ENCODE peak calls at places on chromosomes 12 and 14, in five cellular contexts. One of them, this sample, is unnamed.

GRCh38 chr14:47976139-47976538 is 300.7 kb upstream of the MDGA2 start:
- DNase-seq in stomach: no peak
- DNase-seq in IMR-90: no peak
- DNase-seq in brain microvascular endothelial cell: no peak
- DNase-seq in AG10803: no peak
- DNase-seq in this sample: no peak

GRCh38 chr12:110505332-110505731 is 3.2 kb downstream of the RAD9B start:
- DNase-seq in brain microvascular endothelial cell: no peak
- DNase-seq in IMR-90: no peak
- DNase-seq in AG10803: no peak
- DNase-seq in stomach: no peak
- DNase-seq in this sample: no peak

GRCh38 chr14:23653046-23653445 is 16.9 kb downstream of the DHRS2 start:
- DNase-seq in brain microvascular endothelial cell: no peak
- DNase-seq in stomach: no peak
- DNase-seq in IMR-90: peak
- DNase-seq in AG10803: peak
- DNase-seq in this sample: no peak

GRCh38 chr12:115930336-115930735 is 347.2 kb downstream of the MED13L start:
- DNase-seq in stomach: no peak
- DNase-seq in brain microvascular endothelial cell: no peak
- DNase-seq in AG10803: no peak
- DNase-seq in IMR-90: no peak
- DNase-seq in this sample: no peak

GRCh38 chr14:20376071-20376588 is 32.7 kb downstream of the PARP2 start:
- DNase-seq in IMR-90: no peak
- DNase-seq in brain microvascular endothelial cell: no peak
- DNase-seq in stomach: peak
- DNase-seq in AG10803: no peak
- DNase-seq in this sample: no peak

GRCh38 chr14:55701638-55702037 is 121.6 kb downstream of the KTN1 start:
- DNase-seq in IMR-90: peak
- DNase-seq in AG10803: peak
- DNase-seq in stomach: no peak
- DNase-seq in brain microvascular endothelial cell: no peak
- DNase-seq in this sample: peak

GRCh38 chr12:106901276-106901675 is 54.4 kb upstream of the TMEM263 start:
- DNase-seq in IMR-90: peak
- DNase-seq in AG10803: peak
- DNase-seq in stomach: no peak
- DNase-seq in brain microvascular endothelial cell: no peak
- DNase-seq in this sample: no peak

GRCh38 chr12:6817056-6817455 is 4.6 kb upstream of the GPR162 start:
- DNase-seq in AG10803: no peak
- DNase-seq in stomach: no peak
- DNase-seq in IMR-90: no peak
- DNase-seq in brain microvascular endothelial cell: no peak
- DNase-seq in this sample: no peak

GRCh38 chr12:115943630-115944391 is 333.7 kb downstream of the MED13L start:
- DNase-seq in IMR-90: no peak
- DNase-seq in stomach: no peak
- DNase-seq in AG10803: peak
- DNase-seq in brain microvascular endothelial cell: no peak
- DNase-seq in this sample: no peak

GRCh38 chr14:95432152-95433093 is 84.0 kb downstream of the SYNE3 start:
- DNase-seq in IMR-90: peak
- DNase-seq in AG10803: peak
- DNase-seq in stomach: peak
- DNase-seq in brain microvascular endothelial cell: peak
- DNase-seq in this sample: no peak

GRCh38 chr14:100578552-100578951 is 8.7 kb downstream of the BEGAIN start:
- DNase-seq in brain microvascular endothelial cell: no peak
- DNase-seq in AG10803: peak
- DNase-seq in stomach: no peak
- DNase-seq in IMR-90: peak
- DNase-seq in this sample: no peak

GRCh38 chr12:52241205-52241842 is 8.3 kb downstream of the KRT7 start:
- DNase-seq in AG10803: no peak
- DNase-seq in brain microvascular endothelial cell: no peak
- DNase-seq in stomach: no peak
- DNase-seq in IMR-90: peak
- DNase-seq in this sample: no peak

GRCh38 chr12:42187799-42188198 is 43.1 kb upstream of the GXYLT1 start:
- DNase-seq in brain microvascular endothelial cell: no peak
- DNase-seq in AG10803: peak
- DNase-seq in IMR-90: no peak
- DNase-seq in stomach: no peak
- DNase-seq in this sample: no peak

DNA sequence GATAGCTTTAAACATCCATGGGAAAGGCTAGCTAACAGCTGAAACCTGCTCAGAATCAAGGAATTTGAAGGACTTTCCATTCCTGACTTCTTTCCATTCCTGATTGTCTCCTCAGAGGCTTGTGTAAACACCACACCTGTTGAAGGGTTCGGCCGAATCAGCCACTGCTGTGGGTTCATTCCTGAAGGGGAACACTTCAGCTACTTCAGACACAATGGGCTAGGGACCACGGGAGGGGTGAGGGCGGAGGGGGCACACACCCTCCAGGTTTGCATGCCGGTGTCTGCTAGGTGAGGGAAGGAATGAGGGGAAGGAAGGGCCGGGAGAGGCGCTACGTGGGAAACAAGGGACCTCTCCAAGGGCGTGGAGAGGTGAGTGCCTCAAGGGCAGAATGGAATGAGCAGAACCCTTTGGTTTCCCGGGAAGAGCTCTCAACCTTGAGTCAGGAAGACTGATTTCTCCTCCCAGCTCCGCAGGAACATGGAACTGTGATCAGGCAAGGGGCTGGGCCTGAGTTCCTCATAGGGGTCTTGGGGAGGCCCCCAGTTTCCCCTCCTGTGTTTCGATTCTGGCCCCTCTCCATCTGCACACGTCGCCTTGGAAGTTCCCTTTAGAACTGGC is 1.4 kb downstream of the GPRC5A start:
- DNase-seq in IMR-90: no peak
- DNase-seq in stomach: no peak
- DNase-seq in AG10803: no peak
- DNase-seq in brain microvascular endothelial cell: no peak
- DNase-seq in this sample: no peak
- H3K4me3 ChIP-seq in IMR-90: peak
- H3K4me3 ChIP-seq in stomach: no peak
- H3K4me3 ChIP-seq in AG10803: no peak
- H3K4me3 ChIP-seq in brain microvascular endothelial cell: peak
- H3K4me3 ChIP-seq in this sample: no peak

GRCh38 chr14:74875941-74876913 is at the start of gene PROX2:
- DNase-seq in IMR-90: no peak
- DNase-seq in brain microvascular endothelial cell: no peak
- DNase-seq in stomach: no peak
- DNase-seq in AG10803: peak
- DNase-seq in this sample: no peak

GRCh38 chr14:74886001-74886400 is 4.3 kb downstream of the DLST start:
- DNase-seq in AG10803: peak
- DNase-seq in IMR-90: peak
- DNase-seq in brain microvascular endothelial cell: peak
- DNase-seq in stomach: no peak
- DNase-seq in this sample: no peak

GRCh38 chr14:74882103-74882920 is 596 bp downstream of the DLST start:
- DNase-seq in brain microvascular endothelial cell: peak
- DNase-seq in AG10803: peak
- DNase-seq in IMR-90: peak
- DNase-seq in stomach: peak
- DNase-seq in this sample: peak

GRCh38 chr14:74879427-74880180 is 2.1 kb upstream of the DLST start:
- DNase-seq in brain microvascular endothelial cell: no peak
- DNase-seq in AG10803: no peak
- DNase-seq in stomach: no peak
- DNase-seq in IMR-90: no peak
- DNase-seq in this sample: no peak

GRCh38 chr14:74881425-74882102 is at the start of gene DLST:
- DNase-seq in IMR-90: peak
- DNase-seq in AG10803: peak
- DNase-seq in stomach: peak
- DNase-seq in brain microvascular endothelial cell: peak
- DNase-seq in this sample: peak
- TF ChIP-seq CTCF in IMR-90: no peak
- TF ChIP-seq CTCF in AG10803: no peak
- TF ChIP-seq CTCF in stomach: no peak
- TF ChIP-seq CTCF in brain microvascular endothelial cell: no peak
- TF ChIP-seq CTCF in this sample: no peak

DNA sequence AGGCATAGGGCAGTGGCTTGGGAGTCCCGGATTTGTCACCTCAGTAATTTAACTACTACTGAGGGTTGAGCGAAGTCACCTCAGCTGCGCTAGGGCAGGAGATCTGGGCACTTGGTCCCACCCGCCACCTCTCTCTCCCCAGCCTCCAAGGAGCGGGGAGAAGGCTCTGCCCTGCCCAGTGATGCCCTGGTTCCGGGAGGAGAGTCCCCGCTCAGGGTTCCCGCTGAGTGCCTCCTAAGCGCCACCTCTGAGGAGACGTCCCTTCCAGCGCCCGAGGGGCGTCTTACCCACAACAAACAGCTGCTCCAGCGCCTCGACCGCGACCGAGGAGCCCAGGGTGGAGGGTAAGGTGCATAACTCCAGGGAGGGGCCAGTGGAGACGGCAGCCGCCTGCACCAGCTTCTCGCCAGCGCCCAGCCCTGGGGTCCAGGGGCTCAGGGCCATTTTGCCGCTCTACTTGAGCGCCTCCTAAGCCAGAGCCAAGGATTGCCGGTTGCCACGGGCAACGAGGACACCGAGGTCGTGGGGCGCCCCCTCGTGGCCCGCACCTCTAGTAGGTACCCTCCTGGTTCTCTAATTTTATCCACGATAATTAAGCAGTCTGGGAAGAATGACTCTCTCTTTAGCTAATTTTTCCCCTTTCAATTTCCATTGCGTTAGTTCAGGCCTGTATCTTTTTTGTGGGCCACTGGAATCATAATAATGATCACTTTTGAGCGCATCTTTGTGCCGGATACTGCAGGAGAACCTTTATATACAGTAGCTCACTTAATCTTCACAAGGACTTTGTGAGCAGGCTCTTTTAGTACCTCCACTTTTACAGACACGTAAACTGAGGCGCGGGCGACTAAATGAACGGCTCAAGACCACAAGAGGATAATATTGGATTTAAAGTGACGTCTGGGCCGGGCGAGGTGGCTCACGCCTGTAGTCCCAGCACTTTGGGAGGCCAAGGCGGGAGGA is at the start of gene CCDC175:
- DNase-seq in stomach: peak
- DNase-seq in brain microvascular endothelial cell: peak
- DNase-seq in IMR-90: peak
- DNase-seq in AG10803: peak
- DNase-seq in this sample: peak
- H3K4me3 ChIP-seq in stomach: peak
- H3K4me3 ChIP-seq in brain microvascular endothelial cell: peak
- H3K4me3 ChIP-seq in IMR-90: peak
- H3K4me3 ChIP-seq in AG10803: peak
- H3K4me3 ChIP-seq in this sample: peak

GRCh38 chr12:124388679-124389536 is 94.0 kb downstream of the RFLNA start:
- DNase-seq in brain microvascular endothelial cell: peak
- DNase-seq in stomach: peak
- DNase-seq in AG10803: peak
- DNase-seq in IMR-90: peak
- DNase-seq in this sample: peak
- TF ChIP-seq CTCF in brain microvascular endothelial cell: no peak
- TF ChIP-seq CTCF in stomach: no peak
- TF ChIP-seq CTCF in AG10803: no peak
- TF ChIP-seq CTCF in IMR-90: no peak
- TF ChIP-seq CTCF in this sample: no peak

GRCh38 chr14:78227466-78228077 is 57.4 kb downstream of the NRXN3 start:
- DNase-seq in stomach: no peak
- DNase-seq in brain microvascular endothelial cell: no peak
- DNase-seq in AG10803: no peak
- DNase-seq in IMR-90: no peak
- DNase-seq in this sample: no peak
- H3K4me3 ChIP-seq in stomach: no peak
- H3K4me3 ChIP-seq in brain microvascular endothelial cell: no peak
- H3K4me3 ChIP-seq in AG10803: no peak
- H3K4me3 ChIP-seq in IMR-90: no peak
- H3K4me3 ChIP-seq in this sample: no peak

DNA sequence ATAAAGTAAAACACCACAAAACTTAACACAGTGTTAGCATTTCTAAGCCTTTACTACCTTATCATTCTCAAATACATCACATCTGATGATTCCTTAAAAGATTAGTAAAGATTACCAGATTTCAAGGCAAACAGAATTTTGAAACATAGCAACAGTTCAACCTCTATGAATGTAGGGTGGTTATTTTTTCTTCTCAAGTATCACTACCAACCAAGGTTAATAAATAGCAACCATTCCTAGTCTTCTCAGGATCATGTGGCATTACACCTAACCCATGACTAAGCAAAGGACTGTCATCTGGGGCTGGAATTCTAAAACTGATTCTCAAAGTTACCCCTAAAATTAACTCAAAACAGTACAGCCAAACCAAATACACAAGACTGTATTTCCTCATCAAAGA is 39.4 kb upstream of the CSRNP2 start:
- DNase-seq in stomach: no peak
- DNase-seq in IMR-90: no peak
- DNase-seq in AG10803: no peak
- DNase-seq in brain microvascular endothelial cell: no peak
- DNase-seq in this sample: no peak
- TF ChIP-seq CTCF in stomach: no peak
- TF ChIP-seq CTCF in IMR-90: no peak
- TF ChIP-seq CTCF in AG10803: no peak
- TF ChIP-seq CTCF in brain microvascular endothelial cell: no peak
- TF ChIP-seq CTCF in this sample: no peak

DNA sequence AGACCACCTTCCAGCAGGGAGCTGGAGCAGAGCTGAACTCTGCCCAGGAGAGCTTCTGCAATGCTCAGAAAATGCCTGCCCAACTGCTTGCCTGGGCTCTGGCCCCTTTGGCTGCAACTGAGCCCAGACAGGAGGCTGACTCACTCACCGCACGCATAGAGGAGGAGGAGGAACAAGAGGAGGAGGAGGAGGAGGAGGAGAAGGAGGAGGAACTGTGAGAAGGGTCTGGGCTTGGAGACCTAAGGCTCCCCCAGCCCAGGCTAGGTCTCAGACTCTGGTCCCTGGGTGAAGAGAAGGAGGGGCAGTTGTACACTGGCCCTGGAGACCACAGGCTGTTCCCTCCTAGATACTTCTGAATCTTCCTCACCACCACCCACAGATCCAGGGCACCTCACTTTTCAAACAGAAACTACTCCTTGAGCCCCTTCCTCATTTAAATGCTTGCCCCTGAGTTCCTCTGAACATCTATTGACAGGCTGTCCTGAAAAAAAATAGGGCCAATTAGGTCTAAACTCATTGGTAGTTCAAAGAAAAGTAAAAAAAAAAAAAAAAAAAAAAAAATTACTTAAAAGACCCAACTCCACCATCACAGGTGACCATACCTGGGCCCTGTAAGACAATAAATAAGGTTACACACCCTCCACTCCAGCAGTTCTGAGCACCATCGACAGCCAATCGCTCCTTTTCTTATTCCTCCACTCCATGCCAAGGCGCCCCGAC is 707 bp downstream of the VDR start:
- DNase-seq in IMR-90: peak
- DNase-seq in brain microvascular endothelial cell: peak
- DNase-seq in stomach: peak
- DNase-seq in AG10803: peak
- DNase-seq in this sample: peak
- H3K4me3 ChIP-seq in IMR-90: peak
- H3K4me3 ChIP-seq in brain microvascular endothelial cell: peak
- H3K4me3 ChIP-seq in stomach: peak
- H3K4me3 ChIP-seq in AG10803: peak
- H3K4me3 ChIP-seq in this sample: peak

GRCh38 chr12:121048442-121048841 is 9.4 kb upstream of the OASL start:
- DNase-seq in IMR-90: no peak
- DNase-seq in stomach: no peak
- DNase-seq in AG10803: no peak
- DNase-seq in brain microvascular endothelial cell: no peak
- DNase-seq in this sample: no peak
- TF ChIP-seq CTCF in IMR-90: no peak
- TF ChIP-seq CTCF in stomach: no peak
- TF ChIP-seq CTCF in AG10803: no peak
- TF ChIP-seq CTCF in brain microvascular endothelial cell: no peak
- TF ChIP-seq CTCF in this sample: no peak

This sample was measured in GM12865.